ENCODE peak calls at places on chromosomes 3 and 15, in nine cellular contexts. M, W, F, T, G, V, Z, O and B are unnamed samples. For H3K4me1, the result is how much of the 10 kb centered on the place peaks cover.

GRCh38 chr3:188559069-188559410 is 405.1 kb downstream of the LPP start:
- DNase-seq in W (peak), G (no peak), F (no peak), V (no peak), O (no peak), M (no peak), Z (no peak), T (no peak), B (no peak)

GRCh38 chr3:30199096-30199734 is 407.2 kb upstream of the TGFBR2 start:
- DNase-seq in O (peak), F (peak), V (peak), Z (peak), T (peak), W (peak), G (peak), M (peak), B (peak)

GRCh38 chr3:81425198-81425868 is 336.1 kb downstream of the GBE1 start:
- DNase-seq in V (no peak), G (no peak), T (no peak), Z (peak), O (no peak), M (peak), W (peak), F (no peak), B (no peak)

GRCh38 chr15:66760358-66760967 is 58.4 kb downstream of the SMAD6 start:
- DNase-seq in T (no peak), W (no peak), F (no peak), V (no peak), Z (no peak), O (no peak), M (no peak), G (no peak), B (no peak)

GRCh38 chr3:188006726-188007393 is 147.1 kb upstream of the LPP start:
- DNase-seq in T (no peak), F (no peak), O (no peak), W (peak), G (no peak), Z (no peak), V (no peak), M (peak), B (peak)

GRCh38 chr3:20057612-20058180 is 17.4 kb downstream of the KAT2B start:
- DNase-seq in Z (no peak), V (no peak), M (no peak), T (no peak), O (no peak), F (no peak), G (no peak), W (no peak), B (no peak)

GRCh38 chr15:88812137-88812536 is 8.9 kb downstream of the ACAN start:
- DNase-seq in F (no peak), O (no peak), V (no peak), G (no peak), W (no peak), Z (no peak), M (no peak), T (no peak), B (no peak)

GRCh38 chr15:81942655-81943054 is 103.2 kb downstream of the MEX3B start:
- DNase-seq in V (no peak), F (no peak), G (no peak), Z (no peak), M (no peak), O (no peak), T (no peak), W (no peak), B (no peak)

GRCh38 chr3:103684956-103685355 is 1250.1 kb downstream of the ZPLD1 start:
- DNase-seq in T (no peak), W (no peak), V (no peak), Z (no peak), O (no peak), M (no peak), G (no peak), F (no peak), B (no peak)

GRCh38 chr3:46617941-46618340 is 5.6 kb downstream of the FAM240A start:
- DNase-seq in T (no peak), F (no peak), Z (no peak), W (no peak), G (no peak), V (no peak), M (no peak), O (no peak), B (no peak)

GRCh38 chr3:39181408-39182335 is 10.7 kb downstream of the XIRP1 start:
- DNase-seq in O (no peak), Z (no peak), T (no peak), W (no peak), G (no peak), F (no peak), V (no peak), M (peak), B (peak)

GRCh38 chr15:45126535-45127158 is 3.0 kb downstream of the DUOXA1 start:
- DNase-seq in Z (peak), T (peak), O (peak), F (no peak), G (no peak), W (peak), M (peak), V (peak), B (peak)

GRCh38 chr3:46461971-46462910 is 2.5 kb downstream of the LTF start:
- DNase-seq in G (no peak), O (no peak), F (no peak), T (no peak), M (peak), V (no peak), W (peak), Z (peak), B (no peak)

GRCh38 chr15:57890351-57890750 is 175.2 kb downstream of the ALDH1A2 start:
- DNase-seq in W (peak), M (peak), Z (no peak), F (no peak), T (no peak), G (no peak), O (no peak), V (no peak), B (no peak)

GRCh38 chr3:133077688-133078087 is 39.5 kb downstream of the TMEM108 start:
- DNase-seq in O (no peak), M (no peak), V (no peak), T (no peak), Z (no peak), G (no peak), W (no peak), F (no peak), B (no peak)

GRCh38 chr3:123246846-123247245 is 45.1 kb downstream of the SEC22A start:
- DNase-seq in M (no peak), T (no peak), W (no peak), F (no peak), G (peak), O (no peak), V (no peak), Z (no peak), B (no peak)

GRCh38 chr3:187744169-187745151 is 808 bp downstream of the BCL6 start:
- DNase-seq in W (peak), Z (peak), G (peak), O (peak), F (peak), V (no peak), T (peak), M (peak), B (peak)

GRCh38 chr3:14131134-14131533 is 6.3 kb downstream of the TMEM43 start:
- DNase-seq in W (no peak), F (no peak), T (no peak), M (no peak), O (no peak), Z (no peak), G (no peak), V (no peak), B (no peak)

GRCh38 chr15:56472278-56472677 is 7.3 kb upstream of the MNS1 start:
- DNase-seq in O (no peak), G (no peak), Z (no peak), F (no peak), V (no peak), T (no peak), W (no peak), M (no peak), B (no peak)

GRCh38 chr3:135981701-135982403 is 16.3 kb downstream of the PPP2R3A start:
- DNase-seq in G (no peak), W (peak), M (no peak), Z (no peak), F (no peak), T (no peak), O (no peak), V (no peak), B (no peak)

GRCh38 chr15:33031324-33031736 is 163.2 kb downstream of the FMN1 start:
- DNase-seq in O (no peak), M (peak), F (no peak), G (no peak), T (no peak), V (no peak), Z (no peak), W (peak), B (no peak)

GRCh38 chr3:176347424-176348146 is 849.7 kb downstream of the TBL1XR1 start:
- DNase-seq in O (no peak), M (no peak), T (no peak), W (no peak), F (no peak), V (no peak), G (no peak), Z (no peak), B (no peak)

GRCh38 chr3:59426851-59427565 is 377.2 kb upstream of the CFAP20DC start:
- DNase-seq in V (no peak), Z (no peak), M (peak), G (no peak), W (peak), F (no peak), O (no peak), T (no peak), B (no peak)

GRCh38 chr3:67534594-67534993 is 119.8 kb downstream of the SUCLG2 start:
- DNase-seq in F (no peak), W (peak), M (no peak), V (no peak), O (no peak), T (no peak), G (no peak), Z (no peak), B (no peak)

GRCh38 chr3:12964713-12965612 is 108.3 kb downstream of the IQSEC1 start:
- DNase-seq in W (no peak), M (peak), G (no peak), T (no peak), O (no peak), Z (peak), V (no peak), F (peak), B (no peak)

GRCh38 chr3:12965999-12966846 is 107.0 kb downstream of the IQSEC1 start:
- DNase-seq in M (peak), V (no peak), F (no peak), O (no peak), W (peak), Z (no peak), T (peak), G (no peak), B (no peak)

GRCh38 chr3:12963184-12963868 is 109.9 kb downstream of the IQSEC1 start:
- DNase-seq in F (no peak), Z (no peak), T (no peak), V (no peak), G (no peak), O (no peak), M (no peak), W (no peak), B (no peak)

GRCh38 chr3:12962292-12962691 is 110.9 kb downstream of the IQSEC1 start:
- DNase-seq in O (no peak), G (no peak), V (no peak), F (no peak), Z (no peak), W (peak), T (no peak), M (no peak), B (no peak)

DNA sequence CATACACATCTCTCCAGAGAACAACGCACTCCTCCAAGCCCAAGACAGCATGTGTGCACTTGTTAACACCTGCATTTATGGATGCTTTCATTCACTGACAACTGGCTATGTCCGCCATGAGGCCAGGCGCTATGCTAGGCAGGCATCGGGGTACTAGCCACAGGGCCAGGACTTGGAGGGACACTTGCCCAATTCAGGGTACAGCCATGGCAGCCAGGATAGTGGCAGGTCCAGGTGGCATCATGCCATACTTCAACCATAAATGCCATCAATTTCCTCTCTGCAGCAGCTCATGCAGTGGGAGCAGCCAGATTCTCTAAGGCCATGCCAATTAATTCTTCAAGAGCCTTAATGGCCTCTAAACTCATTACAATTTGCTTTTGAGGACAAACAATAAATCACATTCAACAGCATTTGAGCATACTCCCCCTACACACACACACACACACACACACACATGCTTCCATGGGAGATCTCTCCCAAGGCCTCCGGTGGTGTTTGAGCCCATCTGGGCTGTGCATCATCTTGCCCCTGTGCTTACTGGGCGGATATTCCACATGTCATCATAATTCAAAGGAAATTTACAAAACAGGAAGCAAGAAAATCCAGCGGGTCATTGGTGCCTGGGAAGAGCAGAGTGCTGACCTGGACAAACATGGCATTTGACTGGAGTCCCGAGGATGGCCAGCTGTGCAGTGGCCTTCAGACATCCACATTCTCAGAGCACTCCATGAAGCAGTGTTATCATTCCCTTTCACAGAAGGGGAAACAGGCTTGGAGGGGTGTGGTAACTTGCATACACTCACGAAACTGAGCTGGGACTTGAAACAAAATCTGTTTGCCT is 109.1 kb downstream of the IQSEC1 start:
- DNase-seq in Z (no peak), W (no peak), F (no peak), G (no peak), M (no peak), V (no peak), T (no peak), O (no peak), B (no peak)
- TF ChIP-seq EZH2phosphoT487 in Z (no peak), W (no peak), F (no peak), G (no peak), M (no peak), V (no peak), T (no peak), O (no peak), B (no peak)

GRCh38 chr3:193814166-193814565 is 221.2 kb downstream of the OPA1 start:
- DNase-seq in V (no peak), G (no peak), M (no peak), O (no peak), T (no peak), F (no peak), Z (no peak), W (no peak), B (no peak)

GRCh38 chr3:193813506-193813850 is 220.5 kb downstream of the OPA1 start:
- DNase-seq in Z (peak), V (no peak), F (no peak), O (no peak), M (no peak), T (no peak), W (no peak), G (no peak), B (no peak)

GRCh38 chr3:193816656-193817311 is 223.8 kb downstream of the OPA1 start:
- DNase-seq in T (peak), Z (peak), V (no peak), F (peak), W (peak), M (no peak), G (peak), O (no peak), B (no peak)

GRCh38 chr3:193816028-193816395 is 223.0 kb downstream of the OPA1 start:
- DNase-seq in V (no peak), O (no peak), Z (no peak), G (no peak), M (no peak), F (no peak), W (no peak), T (no peak), B (no peak)

DNA sequence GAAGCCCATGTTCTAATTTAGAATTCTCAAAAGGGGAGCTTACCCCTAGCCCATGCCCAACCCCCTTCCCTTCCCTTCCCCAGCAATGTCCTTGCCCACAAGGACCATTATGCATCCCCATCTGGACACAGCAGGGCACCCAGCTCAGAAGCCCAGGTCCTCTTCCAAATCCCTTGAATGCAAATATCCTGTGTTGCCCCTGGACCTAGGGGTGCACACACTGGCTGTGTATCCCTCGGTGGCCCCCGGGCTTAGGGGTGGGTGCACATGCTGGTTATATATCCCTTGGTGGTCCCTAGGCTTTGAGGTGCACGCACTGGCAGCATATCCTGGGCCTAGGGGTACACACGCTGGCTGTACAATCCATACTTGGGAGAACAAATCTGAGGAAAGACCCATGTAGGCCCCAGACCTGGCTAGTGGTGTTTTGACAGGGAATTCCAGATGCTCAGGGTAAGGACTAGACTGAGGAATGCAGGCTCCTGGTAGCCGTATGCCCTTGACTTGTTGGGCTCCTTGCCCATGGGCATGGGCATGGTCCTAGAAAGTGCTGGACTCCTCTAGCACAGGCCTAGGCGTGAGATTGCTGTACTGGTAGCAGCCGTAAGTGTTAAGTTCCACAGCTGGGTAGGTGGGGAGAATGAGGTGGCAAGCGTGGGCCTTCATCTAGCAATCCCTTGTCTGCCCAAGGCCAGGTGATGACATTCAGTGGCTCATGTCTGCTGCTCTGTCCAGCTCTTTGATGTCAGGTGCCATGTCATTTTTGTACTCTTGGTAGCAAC is 222.4 kb downstream of the OPA1 start:
- DNase-seq in O (no peak), W (no peak), G (no peak), Z (no peak), M (no peak), T (no peak), F (no peak), V (no peak), B (no peak)
- H3K4me1 ChIP-seq in O (under half), W (under half), G (under half), Z (half or more), M (under half), T (half or more), F (under half), V (under half), B (under half)

GRCh38 chr3:32500880-32501784 is 1.5 kb downstream of the CMTM6 start:
- DNase-seq in G (peak), T (no peak), F (no peak), Z (peak), O (no peak), M (no peak), V (no peak), W (peak), B (peak)
- TF ChIP-seq EZH2phosphoT487 in G (no peak), T (no peak), F (no peak), Z (no peak), O (no peak), M (no peak), V (no peak), W (no peak), B (no peak)

DNA sequence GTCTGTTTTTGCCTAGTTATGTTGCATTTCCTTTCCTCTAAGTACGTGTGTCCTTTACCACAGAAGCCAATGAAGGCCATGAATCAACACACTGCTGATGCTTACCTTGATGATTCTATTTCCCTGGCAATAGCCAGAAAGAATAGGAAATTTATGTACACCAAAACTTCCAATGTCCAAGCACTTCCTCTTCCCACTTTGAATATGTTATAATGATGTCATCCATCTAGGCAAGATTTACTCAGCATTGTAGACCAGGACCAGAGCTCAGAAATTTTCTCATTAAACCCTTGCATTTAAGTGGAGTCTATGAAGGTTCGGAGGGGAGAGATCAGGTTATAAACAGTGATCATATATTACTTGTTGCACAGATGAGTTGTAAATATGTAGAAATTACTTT is 126.0 kb downstream of the THRB start:
- DNase-seq in G (no peak), M (no peak), T (no peak), O (no peak), V (no peak), Z (no peak), W (no peak), F (no peak), B (no peak)
- H3K4me1 ChIP-seq in G (under half), M (under half), T (under half), O (under half), V (under half), Z (under half), W (under half), F (under half), B (under half)

GRCh38 chr3:41198526-41198925 is 779 bp upstream of the CTNNB1 start:
- DNase-seq in G (no peak), M (no peak), W (peak), Z (no peak), T (peak), V (no peak), F (peak), O (peak), B (no peak)

GRCh38 chr3:41199866-41200668 is 762 bp downstream of the CTNNB1 start:
- DNase-seq in G (peak), T (peak), F (peak), V (no peak), M (peak), O (peak), W (peak), Z (peak), B (peak)

GRCh38 chr3:41202075-41202833 is 2.9 kb downstream of the CTNNB1 start:
- DNase-seq in O (no peak), Z (no peak), V (no peak), T (peak), F (no peak), M (peak), G (no peak), W (no peak), B (peak)

GRCh38 chr3:41198950-41199865 is at the start of gene CTNNB1:
- DNase-seq in V (peak), G (peak), Z (peak), F (peak), M (peak), W (peak), T (peak), O (peak), B (peak)

DNA sequence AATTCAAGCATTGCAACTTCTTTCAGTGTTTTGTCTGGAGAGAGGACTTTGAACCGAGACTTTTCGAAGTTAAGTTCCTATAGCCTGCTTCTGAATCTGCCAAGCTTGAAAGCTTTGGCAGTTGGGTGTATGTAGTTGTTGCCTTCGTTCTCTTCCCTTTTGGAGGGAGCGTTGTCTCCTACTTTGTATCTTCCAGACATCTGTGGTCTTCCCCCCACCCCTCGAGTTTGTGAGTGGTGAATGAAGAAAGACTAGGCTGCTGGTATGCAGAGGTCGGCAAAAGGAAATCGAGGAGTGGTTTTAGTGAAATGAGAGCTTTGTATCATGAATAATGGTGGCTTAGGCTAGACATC is 1.3 kb downstream of the CTNNB1 start:
- DNase-seq in T (peak), G (no peak), M (peak), Z (no peak), W (peak), V (no peak), O (no peak), F (peak), B (peak)
- TF ChIP-seq EZH2phosphoT487 in T (no peak), G (no peak), M (no peak), Z (no peak), W (no peak), V (no peak), O (no peak), F (no peak), B (no peak)

GRCh38 chr3:23953523-23953922 is 8.4 kb downstream of the NR1D2 start:
- DNase-seq in G (peak), T (no peak), O (no peak), F (no peak), M (no peak), V (no peak), W (no peak), Z (no peak), B (no peak)

GRCh38 chr3:23950303-23950702 is 5.2 kb downstream of the NR1D2 start:
- DNase-seq in W (no peak), O (peak), G (no peak), V (no peak), T (no peak), Z (no peak), F (no peak), M (no peak), B (peak)

GRCh38 chr3:23956701-23957100 is 11.6 kb downstream of the NR1D2 start:
- DNase-seq in V (no peak), O (no peak), F (no peak), M (no peak), W (no peak), G (no peak), Z (no peak), T (no peak), B (no peak)

GRCh38 chr3:23952646-23953045 is 7.6 kb downstream of the NR1D2 start:
- DNase-seq in F (no peak), Z (no peak), G (no peak), O (no peak), W (no peak), V (no peak), M (no peak), T (no peak), B (peak)

GRCh38 chr3:23954144-23954543 is 9.1 kb downstream of the NR1D2 start:
- DNase-seq in W (no peak), F (no peak), O (no peak), Z (no peak), M (no peak), T (no peak), G (no peak), V (no peak), B (no peak)
- H3K4me1 ChIP-seq in W (under half), F (under half), O (under half), Z (under half), M (under half), T (under half), G (under half), V (under half), B (under half)